ENCODE peak calls at places on chromosomes 11 and 22, in five cellular contexts. P is upper lobe of right lung; V is cardiac muscle cell; N is effector memory CD4-positive, alpha-beta T cell; B is sigmoid colon. T is an unnamed sample.

GRCh38 chr11:93727985-93728791 is 13.1 kb downstream of the TAF1D start:
- DNase-seq in V (no peak), B (no peak), P (no peak), N (no peak), T (no peak)

GRCh38 chr11:33272338-33273107 is 15.3 kb downstream of the HIPK3 start:
- DNase-seq in P (no peak), N (no peak), V (no peak), B (no peak), T (no peak)

GRCh38 chr11:87432006-87432405 is 394.3 kb downstream of the TMEM135 start:
- DNase-seq in V (no peak), N (no peak), B (no peak), P (no peak), T (no peak)

GRCh38 chr22:24474649-24475048 is 20.5 kb upstream of the UPB1 start:
- DNase-seq in V (no peak), B (no peak), N (no peak), P (no peak), T (no peak)

GRCh38 chr11:107691003-107691402 is 20.9 kb downstream of the SLN start:
- DNase-seq in P (no peak), N (no peak), V (no peak), B (no peak), T (no peak)

GRCh38 chr11:2517016-2517385 is 72.2 kb downstream of the KCNQ1 start:
- DNase-seq in P (peak), N (no peak), B (peak), V (no peak), T (no peak)

GRCh38 chr22:45493286-45493771 is 9.4 kb upstream of the FBLN1 start:
- DNase-seq in P (peak), V (no peak), B (peak), N (no peak), T (no peak)

GRCh38 chr22:18091916-18092526 is 14.2 kb downstream of the PEX26 start:
- DNase-seq in B (peak), V (peak), N (peak), P (no peak), T (no peak)

GRCh38 chr11:128621491-128622136 is 34.3 kb upstream of the ETS1 start:
- DNase-seq in P (no peak), V (no peak), N (no peak), B (peak), T (no peak)

GRCh38 chr22:32745996-32746322 is 55.5 kb upstream of the TIMP3 start:
- DNase-seq in P (no peak), B (no peak), V (no peak), N (no peak), T (no peak)

GRCh38 chr22:32747588-32747987 is 53.9 kb upstream of the TIMP3 start:
- DNase-seq in N (no peak), B (no peak), V (no peak), P (no peak), T (no peak)

GRCh38 chr22:32746715-32747114 is 54.8 kb upstream of the TIMP3 start:
- DNase-seq in V (no peak), N (no peak), P (no peak), B (peak), T (no peak)

GRCh38 chr22:32745251-32745995 is 56.1 kb upstream of the TIMP3 start:
- DNase-seq in N (no peak), B (peak), P (no peak), V (peak), T (no peak)

GRCh38 chr22:32744560-32744959 is 56.9 kb upstream of the TIMP3 start:
- DNase-seq in B (no peak), N (no peak), V (no peak), P (no peak), T (no peak)
- H3K27ac ChIP-seq in B (no peak), N (no peak), V (no peak), P (peak), T (no peak)

GRCh38 chr11:84227970-84228369 is 941.8 kb upstream of the CCDC90B start:
- DNase-seq in B (no peak), V (no peak), N (no peak), P (no peak), T (no peak)
- H3K27ac ChIP-seq in B (no peak), V (no peak), N (no peak), P (no peak), T (no peak)

GRCh38 chr11:64139045-64139444 is 26.9 kb downstream of the MACROD1 start:
- DNase-seq in P (no peak), N (no peak), V (no peak), B (peak), T (no peak)

GRCh38 chr11:64140101-64140500 is 25.8 kb downstream of the MACROD1 start:
- DNase-seq in V (no peak), P (no peak), N (no peak), B (no peak), T (no peak)

GRCh38 chr11:64135711-64136110 is 30.2 kb downstream of the MACROD1 start:
- DNase-seq in P (no peak), B (no peak), N (no peak), V (no peak), T (no peak)

GRCh38 chr11:64136767-64137166 is 29.1 kb downstream of the MACROD1 start:
- DNase-seq in N (no peak), V (peak), B (no peak), P (no peak), T (no peak)

DNA sequence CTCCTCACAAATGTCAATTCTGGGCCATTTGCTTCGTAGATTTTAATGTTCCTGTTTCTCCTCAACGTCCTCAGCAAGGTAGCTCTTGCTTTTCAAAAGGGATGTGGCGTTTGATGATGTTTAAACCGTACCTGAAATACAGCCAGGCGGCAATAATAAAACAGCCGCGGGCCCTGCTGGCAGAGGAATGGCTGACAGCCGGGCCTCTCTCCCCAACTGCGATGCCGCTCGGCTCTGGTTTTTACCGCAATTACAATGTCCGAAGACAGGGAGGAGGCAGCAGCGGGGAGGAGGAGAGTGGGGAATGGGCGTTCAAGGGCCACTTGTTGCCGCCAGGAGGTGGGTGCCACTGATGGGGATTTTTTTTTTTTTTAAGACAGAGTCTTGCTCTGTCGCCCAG is 27.5 kb downstream of the MACROD1 start:
- DNase-seq in V (no peak), P (no peak), B (no peak), N (no peak), T (no peak)
- H3K27ac ChIP-seq in V (no peak), P (no peak), B (peak), N (no peak), T (no peak)

DNA sequence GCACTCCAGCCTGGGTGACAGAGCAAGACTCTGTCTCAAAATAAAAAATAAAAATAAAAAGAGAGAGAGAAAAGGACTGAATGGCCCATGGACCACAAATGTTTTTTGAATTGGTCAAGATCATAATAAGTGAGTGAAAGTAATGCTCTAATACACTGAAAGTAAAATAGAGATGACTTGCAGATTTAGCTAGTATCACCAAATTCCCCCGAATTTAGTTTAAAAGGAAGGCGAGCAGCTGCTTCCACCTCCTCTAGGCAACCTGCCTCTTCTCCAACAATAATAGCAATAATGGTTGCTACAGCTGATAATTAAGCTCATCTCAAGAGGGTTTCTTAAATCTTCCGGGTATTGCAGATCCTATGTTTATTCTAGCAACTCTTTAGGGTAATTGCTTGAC is 36.8 kb downstream of the CELF1 start:
- DNase-seq in P (no peak), N (no peak), V (no peak), B (no peak), T (no peak)
- H3K27ac ChIP-seq in P (no peak), N (no peak), V (no peak), B (peak), T (no peak)

GRCh38 chr11:66334605-66335442 is 1.4 kb downstream of the RIN1 start:
- DNase-seq in V (no peak), P (peak), B (peak), N (no peak), T (no peak)
- H3K27ac ChIP-seq in V (no peak), P (no peak), B (no peak), N (no peak), T (no peak)

DNA sequence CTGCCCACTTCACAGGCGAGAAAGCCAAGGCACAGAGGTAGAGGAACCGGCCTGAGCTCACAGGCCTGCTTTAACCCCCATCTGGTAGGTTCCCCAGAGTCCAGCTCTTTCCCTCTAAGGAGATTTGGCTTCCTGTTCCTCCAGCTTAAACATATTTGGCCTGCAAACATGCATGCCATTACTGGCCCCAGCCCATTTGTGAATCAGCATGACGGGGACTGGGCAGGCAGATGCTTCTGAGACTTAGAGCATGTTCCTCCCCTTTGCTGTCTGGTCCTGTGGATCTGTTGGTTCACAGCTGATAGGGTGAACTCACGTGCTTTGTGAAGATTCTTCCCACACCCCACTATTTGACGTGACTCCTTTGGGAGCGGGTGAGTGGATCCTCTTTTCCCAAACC is 12.6 kb downstream of the CHST1 start:
- DNase-seq in B (peak), N (no peak), V (no peak), P (peak), T (no peak)
- H3K27ac ChIP-seq in B (no peak), N (no peak), V (no peak), P (no peak), T (no peak)

GRCh38 chr11:68987211-68987610 is 6.4 kb upstream of the MRGPRD start:
- DNase-seq in V (no peak), N (no peak), P (no peak), B (no peak), T (no peak)

GRCh38 chr11:68980776-68981065 is at the start of gene MRGPRD:
- DNase-seq in B (no peak), P (no peak), N (no peak), V (no peak), T (no peak)

GRCh38 chr11:68982134-68982533 is 1.3 kb upstream of the MRGPRD start:
- DNase-seq in B (no peak), P (no peak), N (no peak), V (no peak), T (no peak)

GRCh38 chr11:68979931-68980775 is 633 bp downstream of the MRGPRD start:
- DNase-seq in N (no peak), V (no peak), B (peak), P (peak), T (no peak)

DNA sequence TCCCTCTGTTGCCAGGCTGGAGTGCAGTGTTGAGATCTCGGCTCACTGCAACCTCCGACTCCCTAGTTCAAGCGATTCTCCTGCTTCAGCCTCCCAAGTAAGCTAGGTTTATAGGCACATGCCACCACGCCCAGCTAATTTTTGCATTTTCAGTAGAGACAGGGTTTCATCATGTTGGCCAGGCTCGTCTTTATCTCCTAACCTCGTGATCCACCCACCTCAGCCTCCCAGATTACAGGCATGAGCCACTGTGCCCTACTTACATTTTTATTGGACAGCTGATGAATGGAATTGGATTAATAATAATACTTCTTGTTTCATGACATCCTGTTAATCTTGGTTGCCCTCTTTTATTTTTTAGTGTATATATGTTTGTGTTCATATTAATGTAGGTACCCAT is 3.0 kb upstream of the MRGPRD start:
- DNase-seq in B (no peak), P (peak), N (no peak), V (no peak), T (no peak)
- H3K27ac ChIP-seq in B (no peak), P (no peak), N (no peak), V (no peak), T (no peak)

GRCh38 chr11:13297308-13297916 is 19.8 kb downstream of the BMAL1 start:
- DNase-seq in B (no peak), P (no peak), N (no peak), V (no peak), T (no peak)
- H3K27ac ChIP-seq in B (no peak), P (peak), N (no peak), V (no peak), T (no peak)

GRCh38 chr22:29310863-29311339 is 4.5 kb downstream of the GAS2L1 start:
- DNase-seq in N (peak), V (no peak), P (peak), B (peak), T (peak)
- H3K27ac ChIP-seq in N (no peak), V (no peak), P (peak), B (peak), T (peak)

T was measured in substantia nigra.